ENCODE peak calls at places on chromosome 19, in seven cellular contexts. F is fibroblast of lung, Q is endodermal cell, B is brain microvascular endothelial cell, K is A549, M is neural progenitor cell, T is astrocyte of the spinal cord. V is an unnamed sample.

GRCh38 chr19:10817291-10818038 is 18.5 kb downstream of the TMED1 start:
- DNase-seq in F (peak; percentile 96), Q (peak; percentile 46), B (peak; percentile 91), K (no peak), M (no peak), T (peak; percentile 83), V (no peak)

GRCh38 chr19:3494559-3494958 is 5.9 kb downstream of the DOHH start:
- DNase-seq in F (no peak), Q (no peak), B (no peak), K (no peak), M (no peak), T (no peak), V (no peak)

GRCh38 chr19:18594096-18594823 is 5.7 kb downstream of the REX1BD start:
- DNase-seq in F (peak; percentile 72), Q (peak; percentile 92), B (peak; percentile 47), K (peak; percentile 57), M (peak; percentile 96), T (peak; percentile 73), V (peak; percentile 34)

GRCh38 chr19:58547323-58548312 is 3.8 kb downstream of the TRIM28 start:
- DNase-seq in F (no peak), Q (no peak), B (no peak), K (no peak), M (no peak), T (no peak), V (no peak)

GRCh38 chr19:54473983-54474382 is 887 bp upstream of the CDC42EP5 start:
- DNase-seq in F (no peak), Q (no peak), B (no peak), K (no peak), M (no peak), T (no peak), V (no peak)

GRCh38 chr19:52923782-52924593 is 760 bp upstream of the ZNF888 start:
- DNase-seq in F (peak; percentile 45), Q (peak; percentile 65), B (peak; percentile 6), K (no peak), M (no peak), T (no peak), V (no peak)

GRCh38 chr19:10036601-10037071 is 23.4 kb downstream of the RDH8 start:
- DNase-seq in F (no peak), Q (no peak), B (no peak), K (peak; percentile 33), M (no peak), T (no peak), V (no peak)

GRCh38 chr19:9941236-9941635 is 4.9 kb upstream of the OLFM2 start:
- DNase-seq in F (no peak), Q (no peak), B (no peak), K (no peak), M (no peak), T (no peak), V (no peak)

GRCh38 chr19:55855160-55855559 is 18.8 kb downstream of the NLRP4 start:
- DNase-seq in F (no peak), Q (no peak), B (no peak), K (no peak), M (no peak), T (no peak), V (no peak)

GRCh38 chr19:55858401-55858800 is 22.1 kb downstream of the NLRP4 start:
- DNase-seq in F (no peak), Q (no peak), B (no peak), K (no peak), M (no peak), T (no peak), V (no peak)

GRCh38 chr19:55857149-55857548 is 20.8 kb downstream of the NLRP4 start:
- DNase-seq in F (no peak), Q (no peak), B (no peak), K (no peak), M (no peak), T (no peak), V (no peak)

DNA sequence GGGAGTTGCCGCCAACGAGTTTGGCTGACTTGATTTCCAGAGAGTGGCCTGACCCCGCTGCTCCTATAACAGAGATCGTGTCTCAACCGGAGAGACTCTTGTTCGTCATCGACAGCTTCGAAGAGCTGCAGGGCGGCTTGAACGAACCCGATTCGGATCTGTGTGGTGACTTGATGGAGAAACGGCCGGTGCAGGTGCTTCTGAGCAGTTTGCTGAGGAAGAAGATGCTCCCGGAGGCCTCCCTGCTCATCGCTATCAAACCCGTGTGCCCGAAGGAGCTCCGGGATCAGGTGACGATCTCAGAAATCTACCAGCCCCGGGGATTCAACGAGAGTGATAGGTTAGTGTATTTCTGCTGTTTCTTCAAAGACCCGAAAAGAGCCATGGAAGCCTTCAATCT is 21.6 kb downstream of the NLRP4 start:
- DNase-seq in F (no peak), Q (no peak), B (no peak), K (no peak), M (no peak), T (no peak), V (no peak)
- H3K4me3 ChIP-seq in F (no peak overlapping the region), Q (no peak overlapping the region), B (no peak overlapping the region), K (no peak overlapping the region), M (no peak overlapping the region), T (no peak overlapping the region), V (no peak overlapping the region)

GRCh38 chr19:31253816-31254551 is 95.3 kb downstream of the TSHZ3 start:
- DNase-seq in F (peak; percentile 20), Q (no peak), B (no peak), K (no peak), M (no peak), T (peak; percentile 45), V (no peak)

GRCh38 chr19:31252476-31252875 is 96.8 kb downstream of the TSHZ3 start:
- DNase-seq in F (no peak), Q (no peak), B (no peak), K (no peak), M (no peak), T (no peak), V (no peak)

GRCh38 chr19:31254611-31255010 is 94.6 kb downstream of the TSHZ3 start:
- DNase-seq in F (no peak), Q (no peak), B (no peak), K (no peak), M (no peak), T (no peak), V (no peak)

DNA sequence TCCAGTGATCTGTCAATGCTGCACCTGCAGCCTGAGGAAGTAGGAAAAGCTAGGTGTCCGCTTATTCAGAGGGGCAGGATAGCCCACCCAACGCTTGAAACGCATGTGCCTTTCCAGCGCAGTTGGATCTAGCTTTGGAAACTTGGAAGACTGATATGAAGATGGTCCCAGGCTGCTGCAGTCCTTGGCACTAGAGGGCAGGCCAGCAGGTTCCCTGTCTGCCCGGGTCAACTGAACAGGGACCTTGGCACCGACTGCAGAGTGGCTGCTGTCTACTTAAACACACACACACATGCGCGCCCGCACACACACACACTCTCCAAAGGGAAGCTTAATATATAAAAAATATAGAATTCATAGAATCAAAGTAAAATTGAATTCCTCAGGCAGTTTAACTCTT is 100.0 kb downstream of the TSHZ3 start:
- DNase-seq in F (no peak), Q (no peak), B (no peak), K (no peak), M (no peak), T (no peak), V (no peak)
- TF ChIP-seq CTCF in F (no peak), Q (peak; percentile 46), B (peak; percentile 21), K (peak; percentile 20), M (no peak), T (peak; percentile 11), V (no peak)

GRCh38 chr19:49555600-49556411 is 24.6 kb downstream of the NOSIP start:
- DNase-seq in F (peak; percentile 56), Q (peak; percentile 98), B (no peak), K (peak; percentile 72), M (peak; percentile 97), T (peak; percentile 62), V (no peak)

GRCh38 chr19:49558591-49558990 is 21.8 kb downstream of the NOSIP start:
- DNase-seq in F (no peak), Q (no peak), B (no peak), K (no peak), M (no peak), T (no peak), V (no peak)

GRCh38 chr19:49554701-49555181 is 25.6 kb downstream of the NOSIP start:
- DNase-seq in F (no peak), Q (no peak), B (no peak), K (no peak), M (no peak), T (no peak), V (no peak)

GRCh38 chr19:49557641-49558325 is 22.6 kb downstream of the NOSIP start:
- DNase-seq in F (no peak), Q (no peak), B (no peak), K (no peak), M (no peak), T (no peak), V (no peak)

DNA sequence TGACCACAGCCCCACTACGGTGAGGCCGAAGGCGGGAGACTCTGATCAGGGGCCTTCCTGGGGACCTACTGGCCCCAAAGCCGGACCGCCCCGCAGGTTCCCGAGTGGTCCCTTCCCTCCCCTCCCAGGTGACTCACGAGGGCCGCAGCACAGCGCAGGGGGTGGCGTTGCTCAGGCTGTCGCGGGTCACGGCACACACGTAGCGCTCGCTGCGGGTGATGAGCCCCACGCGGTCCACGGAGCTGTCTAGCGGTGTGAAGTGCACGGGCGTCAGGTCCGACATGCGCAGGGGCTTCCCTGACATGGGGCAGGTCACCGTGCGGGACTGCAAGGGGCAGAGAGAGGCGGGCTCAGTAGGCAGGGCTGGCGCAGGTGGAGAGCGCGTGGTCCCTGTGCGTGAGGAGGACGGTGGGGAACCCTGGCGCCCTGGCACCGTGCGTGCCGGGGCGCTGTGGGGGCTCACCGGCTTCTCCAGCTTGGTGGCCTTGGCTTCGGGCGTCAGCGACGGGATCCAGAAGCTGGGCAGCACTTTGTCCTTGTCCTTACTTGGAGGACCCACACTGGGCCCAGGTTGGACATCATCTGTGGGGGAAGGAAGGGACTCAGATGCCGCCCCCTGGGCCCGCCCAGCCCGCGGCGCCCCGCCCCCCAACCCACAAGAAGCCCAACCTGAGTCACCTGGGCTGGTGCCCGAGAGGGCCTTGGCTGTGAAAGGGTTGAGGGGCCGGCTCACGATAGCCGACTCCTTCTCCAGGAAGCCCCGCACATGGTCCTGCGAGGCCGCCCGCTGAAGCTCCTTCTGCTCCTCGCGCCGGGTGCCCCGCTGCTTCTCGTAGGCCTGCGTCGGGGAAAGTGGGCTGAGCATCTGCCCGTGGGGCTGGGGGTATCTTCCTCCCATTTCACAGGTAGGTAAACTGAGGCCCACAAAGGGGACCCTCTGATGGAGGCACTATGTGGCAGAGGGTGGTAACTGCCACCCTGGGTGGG is 23.7 kb downstream of the NOSIP start:
- DNase-seq in F (no peak), Q (peak; percentile 92), B (no peak), K (no peak), M (peak; percentile 18), T (no peak), V (no peak)
- H3K4me3 ChIP-seq in F (no peak overlapping the region), Q (no peak overlapping the region), B (no peak overlapping the region), K (no peak overlapping the region), M (peak overlapping the region; percentile 5), T (no peak overlapping the region), V (no peak overlapping the region)

DNA sequence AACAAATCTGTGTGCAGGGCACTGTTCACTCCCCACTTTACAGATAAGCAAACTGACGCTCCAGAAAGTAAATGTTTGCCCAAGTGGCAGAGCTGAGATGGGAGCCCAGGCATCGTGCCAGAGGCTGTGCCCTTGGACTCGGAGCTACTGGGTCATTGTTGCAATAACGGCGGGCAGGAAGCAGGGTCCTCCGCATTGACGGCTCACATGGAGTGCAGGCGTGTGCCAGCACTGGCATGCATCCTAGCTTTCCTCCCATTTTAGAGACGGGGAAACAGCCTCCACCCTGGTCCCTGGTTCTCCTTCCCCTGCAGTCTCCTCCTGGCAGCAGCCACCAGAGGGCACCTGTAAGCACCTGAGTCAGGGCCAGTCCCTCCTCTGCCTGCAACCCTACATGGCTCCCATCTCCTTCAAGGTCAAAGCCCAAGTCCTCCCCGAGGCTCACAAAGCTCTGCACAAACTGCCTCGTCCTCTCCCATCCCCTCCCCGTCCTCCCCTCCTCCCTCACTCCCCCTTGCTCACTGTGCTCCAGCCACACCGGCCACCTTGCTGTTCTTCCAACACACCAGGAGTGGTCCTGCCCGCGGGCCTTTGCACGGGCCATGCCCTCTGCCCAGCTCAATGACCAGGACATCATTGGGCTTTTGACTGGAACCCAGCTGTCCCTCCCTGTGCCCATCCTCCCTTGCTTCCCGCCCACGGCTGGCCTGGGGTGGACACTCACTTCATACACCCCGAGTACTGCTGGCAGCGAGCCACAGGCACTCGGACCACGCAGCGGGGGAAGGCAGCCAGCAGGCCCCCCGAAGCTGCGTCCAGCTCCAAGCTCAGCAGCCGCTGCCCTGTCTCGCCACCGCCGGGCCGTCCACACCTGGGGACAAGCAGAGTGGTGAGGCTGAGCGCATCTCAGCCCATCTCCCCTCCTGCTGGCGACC is 7.7 kb upstream of the LRG1 start:
- DNase-seq in F (peak; percentile 14), Q (peak; percentile 71), B (no peak), K (no peak), M (no peak), T (no peak), V (no peak)
- TF ChIP-seq CTCF in F (no peak), Q (peak; percentile 63), B (peak; percentile 62), K (peak; percentile 36), M (peak; percentile 28), T (peak; percentile 48), V (peak; percentile 51)